ENCODE peak calls at places on chromosome 17, in ten cellular contexts. One of them, this sample, is unnamed.

GRCh38 chr17:38449364-38449763 is 21.1 kb downstream of the ARHGAP23 start:
- DNase-seq in stomach: no peak
- DNase-seq in neural progenitor cell: no peak
- DNase-seq in SK-N-MC: no peak
- DNase-seq in gastrocnemius medialis: no peak
- DNase-seq in BJ: no peak
- DNase-seq in A549: no peak
- DNase-seq in right cardiac atrium: no peak
- DNase-seq in cardiac muscle cell: no peak
- DNase-seq in OCI-LY7: no peak
- DNase-seq in this sample: no peak

GRCh38 chr17:76422860-76423259 is 30.1 kb downstream of the UBE2O start:
- DNase-seq in stomach: no peak
- DNase-seq in neural progenitor cell: no peak
- DNase-seq in SK-N-MC: no peak
- DNase-seq in gastrocnemius medialis: no peak
- DNase-seq in BJ: no peak
- DNase-seq in A549: no peak
- DNase-seq in right cardiac atrium: no peak
- DNase-seq in cardiac muscle cell: no peak
- DNase-seq in OCI-LY7: no peak
- DNase-seq in this sample: no peak

GRCh38 chr17:15321556-15322250 is 19.7 kb downstream of the TEKT3 start:
- DNase-seq in stomach: no peak
- DNase-seq in neural progenitor cell: no peak
- DNase-seq in SK-N-MC: no peak
- DNase-seq in gastrocnemius medialis: no peak
- DNase-seq in BJ: no peak
- DNase-seq in A549: no peak
- DNase-seq in right cardiac atrium: no peak
- DNase-seq in cardiac muscle cell: no peak
- DNase-seq in OCI-LY7: no peak
- DNase-seq in this sample: no peak

GRCh38 chr17:44348234-44348987 is 3.3 kb downstream of the GRN start:
- DNase-seq in stomach: no peak
- DNase-seq in neural progenitor cell: no peak
- DNase-seq in SK-N-MC: no peak
- DNase-seq in gastrocnemius medialis: peak
- DNase-seq in BJ: no peak
- DNase-seq in A549: no peak
- DNase-seq in right cardiac atrium: no peak
- DNase-seq in cardiac muscle cell: no peak
- DNase-seq in OCI-LY7: peak
- DNase-seq in this sample: no peak

GRCh38 chr17:7553356-7553755 is 4.5 kb downstream of the TNFSF12 start:
- DNase-seq in stomach: no peak
- DNase-seq in neural progenitor cell: no peak
- DNase-seq in SK-N-MC: no peak
- DNase-seq in gastrocnemius medialis: no peak
- DNase-seq in BJ: no peak
- DNase-seq in A549: no peak
- DNase-seq in right cardiac atrium: no peak
- DNase-seq in cardiac muscle cell: no peak
- DNase-seq in OCI-LY7: no peak
- DNase-seq in this sample: no peak

GRCh38 chr17:29167393-29168078 is 12.7 kb downstream of the MYO18A start:
- DNase-seq in stomach: no peak
- DNase-seq in neural progenitor cell: no peak
- DNase-seq in SK-N-MC: no peak
- DNase-seq in gastrocnemius medialis: no peak
- DNase-seq in BJ: no peak
- DNase-seq in A549: no peak
- DNase-seq in right cardiac atrium: no peak
- DNase-seq in cardiac muscle cell: no peak
- DNase-seq in OCI-LY7: no peak
- DNase-seq in this sample: no peak

GRCh38 chr17:45405250-45406086 is 27.2 kb downstream of the ARHGAP27 start:
- DNase-seq in stomach: no peak
- DNase-seq in neural progenitor cell: peak
- DNase-seq in SK-N-MC: no peak
- DNase-seq in gastrocnemius medialis: no peak
- DNase-seq in BJ: no peak
- DNase-seq in A549: no peak
- DNase-seq in right cardiac atrium: no peak
- DNase-seq in cardiac muscle cell: peak
- DNase-seq in OCI-LY7: peak
- DNase-seq in this sample: no peak

GRCh38 chr17:67717624-67718324 is at the start of gene NOL11:
- DNase-seq in stomach: peak
- DNase-seq in neural progenitor cell: peak
- DNase-seq in SK-N-MC: peak
- DNase-seq in gastrocnemius medialis: peak
- DNase-seq in BJ: peak
- DNase-seq in A549: peak
- DNase-seq in right cardiac atrium: peak
- DNase-seq in cardiac muscle cell: peak
- DNase-seq in OCI-LY7: peak
- DNase-seq in this sample: peak

DNA sequence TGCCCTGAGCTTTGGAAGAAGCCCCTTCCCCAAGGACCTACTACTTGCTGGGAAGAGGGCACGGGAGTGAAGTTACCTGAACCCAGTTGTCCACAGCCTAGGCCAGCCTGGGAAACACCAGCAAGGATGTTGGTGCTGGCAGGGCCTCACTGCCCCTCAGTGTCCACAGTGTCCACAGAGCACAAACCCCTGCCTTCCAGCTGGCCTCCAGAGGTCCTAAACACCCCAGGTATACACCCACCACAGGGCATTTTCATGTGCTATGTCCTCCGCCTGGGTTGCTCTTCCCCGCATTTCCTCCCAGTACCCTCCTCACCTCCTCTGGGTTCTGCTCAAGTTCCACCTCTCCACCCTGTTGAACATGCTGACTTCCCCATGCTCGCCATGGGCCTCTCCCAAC is 4.2 kb upstream of the PEMT start:
- DNase-seq in stomach: no peak
- DNase-seq in neural progenitor cell: no peak
- DNase-seq in SK-N-MC: no peak
- DNase-seq in gastrocnemius medialis: no peak
- DNase-seq in BJ: no peak
- DNase-seq in A549: no peak
- DNase-seq in right cardiac atrium: no peak
- DNase-seq in cardiac muscle cell: no peak
- DNase-seq in OCI-LY7: no peak
- DNase-seq in this sample: no peak
- H3K4me3 ChIP-seq in stomach: no peak
- H3K4me3 ChIP-seq in neural progenitor cell: no peak
- H3K4me3 ChIP-seq in SK-N-MC: no peak
- H3K4me3 ChIP-seq in gastrocnemius medialis: no peak
- H3K4me3 ChIP-seq in BJ: no peak
- H3K4me3 ChIP-seq in A549: no peak
- H3K4me3 ChIP-seq in right cardiac atrium: no peak
- H3K4me3 ChIP-seq in cardiac muscle cell: no peak
- H3K4me3 ChIP-seq in OCI-LY7: no peak
- H3K4me3 ChIP-seq in this sample: no peak

DNA sequence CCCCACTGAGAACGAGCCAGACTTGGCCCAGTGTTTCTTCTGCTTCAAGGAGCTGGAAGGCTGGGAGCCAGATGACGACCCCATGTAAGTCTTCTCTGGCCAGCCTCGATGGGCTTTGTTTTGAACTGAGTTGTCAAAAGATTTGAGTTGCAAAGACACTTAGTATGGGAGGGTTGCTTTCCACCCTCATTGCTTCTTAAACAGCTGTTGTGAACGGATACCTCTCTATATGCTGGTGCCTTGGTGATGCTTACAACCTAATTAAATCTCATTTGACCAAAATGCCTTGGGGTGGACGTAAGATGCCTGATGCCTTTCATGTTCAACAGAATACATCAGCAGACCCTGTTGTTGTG is 631 bp downstream of the BIRC5 start:
- DNase-seq in stomach: no peak
- DNase-seq in neural progenitor cell: no peak
- DNase-seq in SK-N-MC: no peak
- DNase-seq in gastrocnemius medialis: no peak
- DNase-seq in BJ: no peak
- DNase-seq in A549: no peak
- DNase-seq in right cardiac atrium: no peak
- DNase-seq in cardiac muscle cell: no peak
- DNase-seq in OCI-LY7: peak
- DNase-seq in this sample: no peak
- H3K4me3 ChIP-seq in stomach: peak
- H3K4me3 ChIP-seq in neural progenitor cell: peak
- H3K4me3 ChIP-seq in SK-N-MC: peak
- H3K4me3 ChIP-seq in gastrocnemius medialis: no peak
- H3K4me3 ChIP-seq in BJ: peak
- H3K4me3 ChIP-seq in A549: peak
- H3K4me3 ChIP-seq in right cardiac atrium: no peak
- H3K4me3 ChIP-seq in cardiac muscle cell: peak
- H3K4me3 ChIP-seq in OCI-LY7: peak
- H3K4me3 ChIP-seq in this sample: peak

GRCh38 chr17:78219396-78220150 is 5.5 kb downstream of the BIRC5 start:
- DNase-seq in stomach: no peak
- DNase-seq in neural progenitor cell: peak
- DNase-seq in SK-N-MC: no peak
- DNase-seq in gastrocnemius medialis: no peak
- DNase-seq in BJ: no peak
- DNase-seq in A549: no peak
- DNase-seq in right cardiac atrium: no peak
- DNase-seq in cardiac muscle cell: no peak
- DNase-seq in OCI-LY7: no peak
- DNase-seq in this sample: no peak

GRCh38 chr17:78210111-78210510 is 3.9 kb upstream of the BIRC5 start:
- DNase-seq in stomach: no peak
- DNase-seq in neural progenitor cell: no peak
- DNase-seq in SK-N-MC: no peak
- DNase-seq in gastrocnemius medialis: no peak
- DNase-seq in BJ: no peak
- DNase-seq in A549: no peak
- DNase-seq in right cardiac atrium: no peak
- DNase-seq in cardiac muscle cell: no peak
- DNase-seq in OCI-LY7: no peak
- DNase-seq in this sample: no peak

GRCh38 chr17:78211032-78211431 is 3.0 kb upstream of the BIRC5 start:
- DNase-seq in stomach: no peak
- DNase-seq in neural progenitor cell: no peak
- DNase-seq in SK-N-MC: no peak
- DNase-seq in gastrocnemius medialis: no peak
- DNase-seq in BJ: no peak
- DNase-seq in A549: no peak
- DNase-seq in right cardiac atrium: no peak
- DNase-seq in cardiac muscle cell: no peak
- DNase-seq in OCI-LY7: no peak
- DNase-seq in this sample: no peak

GRCh38 chr17:78208486-78208885 is 5.6 kb upstream of the BIRC5 start:
- DNase-seq in stomach: no peak
- DNase-seq in neural progenitor cell: no peak
- DNase-seq in SK-N-MC: no peak
- DNase-seq in gastrocnemius medialis: no peak
- DNase-seq in BJ: no peak
- DNase-seq in A549: no peak
- DNase-seq in right cardiac atrium: no peak
- DNase-seq in cardiac muscle cell: no peak
- DNase-seq in OCI-LY7: no peak
- DNase-seq in this sample: no peak

DNA sequence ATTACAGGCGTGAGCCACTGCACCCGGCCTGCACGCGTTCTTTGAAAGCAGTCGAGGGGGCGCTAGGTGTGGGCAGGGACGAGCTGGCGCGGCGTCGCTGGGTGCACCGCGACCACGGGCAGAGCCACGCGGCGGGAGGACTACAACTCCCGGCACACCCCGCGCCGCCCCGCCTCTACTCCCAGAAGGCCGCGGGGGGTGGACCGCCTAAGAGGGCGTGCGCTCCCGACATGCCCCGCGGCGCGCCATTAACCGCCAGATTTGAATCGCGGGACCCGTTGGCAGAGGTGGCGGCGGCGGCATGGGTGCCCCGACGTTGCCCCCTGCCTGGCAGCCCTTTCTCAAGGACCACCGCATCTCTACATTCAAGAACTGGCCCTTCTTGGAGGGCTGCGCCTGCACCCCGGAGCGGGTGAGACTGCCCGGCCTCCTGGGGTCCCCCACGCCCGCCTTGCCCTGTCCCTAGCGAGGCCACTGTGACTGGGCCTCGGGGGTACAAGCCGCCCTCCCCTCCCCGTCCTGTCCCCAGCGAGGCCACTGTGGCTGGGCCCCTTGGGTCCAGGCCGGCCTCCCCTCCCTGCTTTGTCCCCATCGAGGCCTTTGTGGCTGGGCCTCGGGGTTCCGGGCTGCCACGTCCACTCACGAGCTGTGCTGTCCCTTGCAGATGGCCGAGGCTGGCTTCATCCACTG is at the start of gene BIRC5:
- DNase-seq in stomach: peak
- DNase-seq in neural progenitor cell: peak
- DNase-seq in SK-N-MC: peak
- DNase-seq in gastrocnemius medialis: peak
- DNase-seq in BJ: no peak
- DNase-seq in A549: peak
- DNase-seq in right cardiac atrium: peak
- DNase-seq in cardiac muscle cell: peak
- DNase-seq in OCI-LY7: peak
- DNase-seq in this sample: peak
- H3K4me3 ChIP-seq in stomach: peak
- H3K4me3 ChIP-seq in neural progenitor cell: peak
- H3K4me3 ChIP-seq in SK-N-MC: peak
- H3K4me3 ChIP-seq in gastrocnemius medialis: peak
- H3K4me3 ChIP-seq in BJ: peak
- H3K4me3 ChIP-seq in A549: peak
- H3K4me3 ChIP-seq in right cardiac atrium: no peak
- H3K4me3 ChIP-seq in cardiac muscle cell: peak
- H3K4me3 ChIP-seq in OCI-LY7: peak
- H3K4me3 ChIP-seq in this sample: peak

GRCh38 chr17:81286491-81287145 is 8.5 kb downstream of the SLC38A10 start:
- DNase-seq in stomach: no peak
- DNase-seq in neural progenitor cell: no peak
- DNase-seq in SK-N-MC: no peak
- DNase-seq in gastrocnemius medialis: no peak
- DNase-seq in BJ: no peak
- DNase-seq in A549: no peak
- DNase-seq in right cardiac atrium: no peak
- DNase-seq in cardiac muscle cell: no peak
- DNase-seq in OCI-LY7: no peak
- DNase-seq in this sample: no peak

GRCh38 chr17:81287155-81287554 is 8.0 kb downstream of the SLC38A10 start:
- DNase-seq in stomach: no peak
- DNase-seq in neural progenitor cell: no peak
- DNase-seq in SK-N-MC: no peak
- DNase-seq in gastrocnemius medialis: no peak
- DNase-seq in BJ: no peak
- DNase-seq in A549: no peak
- DNase-seq in right cardiac atrium: no peak
- DNase-seq in cardiac muscle cell: no peak
- DNase-seq in OCI-LY7: no peak
- DNase-seq in this sample: no peak

GRCh38 chr17:81287741-81288430 is 7.2 kb downstream of the SLC38A10 start:
- DNase-seq in stomach: no peak
- DNase-seq in neural progenitor cell: no peak
- DNase-seq in SK-N-MC: no peak
- DNase-seq in gastrocnemius medialis: no peak
- DNase-seq in BJ: no peak
- DNase-seq in A549: no peak
- DNase-seq in right cardiac atrium: no peak
- DNase-seq in cardiac muscle cell: no peak
- DNase-seq in OCI-LY7: no peak
- DNase-seq in this sample: no peak

GRCh38 chr17:81285179-81285878 is 9.8 kb downstream of the SLC38A10 start:
- DNase-seq in stomach: peak
- DNase-seq in neural progenitor cell: peak
- DNase-seq in SK-N-MC: no peak
- DNase-seq in gastrocnemius medialis: peak
- DNase-seq in BJ: no peak
- DNase-seq in A549: no peak
- DNase-seq in right cardiac atrium: peak
- DNase-seq in cardiac muscle cell: peak
- DNase-seq in OCI-LY7: no peak
- DNase-seq in this sample: no peak

GRCh38 chr17:81285894-81286293 is 9.2 kb downstream of the SLC38A10 start:
- DNase-seq in stomach: no peak
- DNase-seq in neural progenitor cell: no peak
- DNase-seq in SK-N-MC: no peak
- DNase-seq in gastrocnemius medialis: no peak
- DNase-seq in BJ: no peak
- DNase-seq in A549: no peak
- DNase-seq in right cardiac atrium: no peak
- DNase-seq in cardiac muscle cell: no peak
- DNase-seq in OCI-LY7: no peak
- DNase-seq in this sample: no peak
- H3K4me3 ChIP-seq in stomach: peak
- H3K4me3 ChIP-seq in neural progenitor cell: no peak
- H3K4me3 ChIP-seq in SK-N-MC: no peak
- H3K4me3 ChIP-seq in gastrocnemius medialis: peak
- H3K4me3 ChIP-seq in BJ: no peak
- H3K4me3 ChIP-seq in A549: no peak
- H3K4me3 ChIP-seq in right cardiac atrium: no peak
- H3K4me3 ChIP-seq in cardiac muscle cell: no peak
- H3K4me3 ChIP-seq in OCI-LY7: no peak
- H3K4me3 ChIP-seq in this sample: no peak